ENCODE peak calls at places on chromosomes 3 and 15, in nine cellular contexts. F is Peyer's patch, J is colonic mucosa, O is tibial artery, W is A549, N is K562, Q is IMR-90, R is fibroblast of mammary gland, I is DND-41. S is an unnamed sample.

GRCh38 chr3:468172-468571 is 271.6 kb downstream of the CHL1 start:
- DNase-seq in F (no peak), J (no peak), O (no peak), W (peak), N (no peak), Q (no peak), R (peak), I (no peak), S (peak)

GRCh38 chr3:113174806-113175490 is 36.4 kb upstream of the BOC start:
- DNase-seq in F (no peak), J (no peak), O (no peak), W (no peak), N (no peak), Q (peak), R (peak), I (no peak), S (no peak)

GRCh38 chr3:106635271-106635670 is 742.0 kb upstream of the CCDC54 start:
- DNase-seq in F (no peak), J (no peak), O (no peak), W (no peak), N (no peak), Q (peak), R (peak), I (peak), S (peak)

GRCh38 chr3:170098753-170099152 is 61.0 kb downstream of the GPR160 start:
- DNase-seq in F (no peak), J (no peak), O (no peak), W (no peak), N (no peak), Q (peak), R (no peak), I (no peak), S (no peak)

GRCh38 chr3:129402210-129402609 is 26.2 kb downstream of the EFCAB12 start:
- DNase-seq in F (no peak), J (no peak), O (no peak), W (no peak), N (no peak), Q (no peak), R (no peak), I (no peak), S (no peak)

GRCh38 chr3:112437146-112438022 is 61.9 kb downstream of the BTLA start:
- DNase-seq in F (no peak), J (no peak), O (no peak), W (peak), N (peak), Q (peak), R (peak), I (peak), S (peak)

GRCh38 chr3:17686613-17687012 is 55.8 kb downstream of the TBC1D5 start:
- DNase-seq in F (no peak), J (no peak), O (no peak), W (peak), N (no peak), Q (no peak), R (peak), I (no peak), S (peak)

GRCh38 chr3:66592061-66592875 is 91.4 kb upstream of the LRIG1 start:
- DNase-seq in F (no peak), J (no peak), O (no peak), W (no peak), N (no peak), Q (peak), R (no peak), I (no peak), S (no peak)

GRCh38 chr15:67784856-67785430 is 40.4 kb upstream of the SKOR1 start:
- DNase-seq in F (no peak), J (no peak), O (no peak), W (no peak), N (no peak), Q (no peak), R (no peak), I (no peak), S (peak)

GRCh38 chr3:5499404-5499803 is 311.9 kb downstream of the EDEM1 start:
- DNase-seq in F (no peak), J (no peak), O (no peak), W (no peak), N (no peak), Q (no peak), R (no peak), I (no peak), S (peak)

GRCh38 chr15:88882745-88883144 is 12.6 kb downstream of the HAPLN3 start:
- DNase-seq in F (no peak), J (no peak), O (no peak), W (no peak), N (no peak), Q (peak), R (peak), I (no peak), S (no peak)

GRCh38 chr15:25863067-25863967 is at the start of gene ATP10A:
- DNase-seq in F (no peak), J (no peak), O (peak), W (peak), N (no peak), Q (peak), R (peak), I (no peak), S (no peak)

GRCh38 chr15:41862515-41863116 is 24.0 kb downstream of the PLA2G4B start:
- DNase-seq in F (peak), J (peak), O (no peak), W (no peak), N (no peak), Q (no peak), R (no peak), I (no peak), S (no peak)

GRCh38 chr3:182118081-182118480 is 406.4 kb downstream of the SOX2 start:
- DNase-seq in F (no peak), J (no peak), O (no peak), W (no peak), N (no peak), Q (no peak), R (peak), I (no peak), S (no peak)

GRCh38 chr3:55719508-55719907 is 232.4 kb upstream of the WNT5A start:
- DNase-seq in F (no peak), J (no peak), O (no peak), W (no peak), N (no peak), Q (no peak), R (no peak), I (no peak), S (no peak)

GRCh38 chr3:46284981-46285683 is 42.9 kb downstream of the CCR3 start:
- DNase-seq in F (peak), J (no peak), O (no peak), W (no peak), N (no peak), Q (no peak), R (no peak), I (no peak), S (no peak)

GRCh38 chr15:78638658-78639314 is 2.2 kb downstream of the CHRNB4 start:
- DNase-seq in F (peak), J (peak), O (no peak), W (peak), N (peak), Q (peak), R (peak), I (peak), S (peak)

GRCh38 chr3:122235147-122235546 is 51.7 kb downstream of the CASR start:
- DNase-seq in F (no peak), J (no peak), O (no peak), W (no peak), N (no peak), Q (no peak), R (no peak), I (no peak), S (peak)

GRCh38 chr3:184691397-184692131 is 20.3 kb downstream of the MAGEF1 start:
- DNase-seq in F (no peak), J (no peak), O (no peak), W (no peak), N (no peak), Q (peak), R (no peak), I (no peak), S (no peak)

GRCh38 chr3:14831916-14832430 is 13.2 kb downstream of the FGD5 start:
- DNase-seq in F (no peak), J (no peak), O (no peak), W (no peak), N (no peak), Q (no peak), R (no peak), I (no peak), S (no peak)

GRCh38 chr3:142027713-142028112 is 121.6 kb downstream of the TFDP2 start:
- DNase-seq in F (peak), J (peak), O (no peak), W (peak), N (no peak), Q (no peak), R (peak), I (peak), S (peak)

GRCh38 chr3:179528786-179529185 is 33.9 kb upstream of the ACTL6A start:
- DNase-seq in F (no peak), J (no peak), O (no peak), W (no peak), N (no peak), Q (peak), R (peak), I (no peak), S (no peak)

GRCh38 chr3:48372377-48372770 is 355 bp downstream of the FBXW12 start:
- DNase-seq in F (no peak), J (no peak), O (no peak), W (no peak), N (no peak), Q (no peak), R (no peak), I (no peak), S (no peak)

GRCh38 chr3:30609930-30610701 is 3.7 kb downstream of the TGFBR2 start:
- DNase-seq in F (no peak), J (no peak), O (no peak), W (no peak), N (no peak), Q (no peak), R (no peak), I (no peak), S (no peak)

GRCh38 chr3:123067689-123068226 is 933 bp downstream of the PDIA5 start:
- DNase-seq in F (peak), J (no peak), O (no peak), W (peak), N (peak), Q (no peak), R (no peak), I (no peak), S (peak)

GRCh38 chr3:192331749-192332385 is 395.5 kb downstream of the FGF12 start:
- DNase-seq in F (no peak), J (no peak), O (no peak), W (no peak), N (no peak), Q (no peak), R (no peak), I (no peak), S (no peak)
- H3K4me3 ChIP-seq in F (no peak), J (no peak), O (no peak), W (no peak), N (no peak), Q (no peak), R (no peak), I (no peak), S (no peak)

GRCh38 chr3:43759297-43759782 is 68.6 kb downstream of the ABHD5 start:
- DNase-seq in F (no peak), J (no peak), O (no peak), W (peak), N (peak), Q (peak), R (peak), I (no peak), S (peak)
- TF ChIP-seq CTCF in F (no peak), J (no peak), O (no peak), W (peak), N (peak), Q (peak), R (peak), I (peak), S (peak)

DNA sequence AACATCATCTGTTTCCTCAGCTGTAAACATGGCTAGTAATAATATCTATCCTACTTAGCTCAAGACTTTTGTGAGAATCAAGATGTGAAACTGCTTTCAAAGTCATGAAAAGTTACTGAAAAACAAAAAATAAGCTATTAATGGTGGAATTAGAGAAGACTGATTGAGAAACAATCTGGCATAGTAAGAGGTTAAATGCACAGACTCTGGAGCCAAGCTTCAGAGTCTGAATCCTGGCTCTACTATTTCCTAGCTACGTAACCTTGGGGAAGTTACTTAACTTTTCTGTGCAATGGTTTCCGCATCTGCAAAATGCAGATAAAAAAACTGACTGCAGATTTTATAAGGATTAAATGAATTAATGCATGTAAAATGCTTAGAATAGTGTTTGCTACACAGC is 28.8 kb downstream of the LRRFIP2 start:
- DNase-seq in F (no peak), J (no peak), O (no peak), W (no peak), N (no peak), Q (no peak), R (peak), I (no peak), S (no peak)
- H3K4me3 ChIP-seq in F (no peak), J (no peak), O (no peak), W (no peak), N (no peak), Q (no peak), R (no peak), I (no peak), S (no peak)

GRCh38 chr3:25783661-25784512 is 644 bp upstream of the NGLY1 start:
- DNase-seq in F (no peak), J (peak), O (peak), W (peak), N (no peak), Q (peak), R (peak), I (no peak), S (peak)

GRCh38 chr3:25782636-25782937 is 656 bp downstream of the NGLY1 start:
- DNase-seq in F (no peak), J (no peak), O (no peak), W (no peak), N (no peak), Q (no peak), R (no peak), I (no peak), S (no peak)

GRCh38 chr3:25781145-25781757 is 2.0 kb downstream of the NGLY1 start:
- DNase-seq in F (no peak), J (no peak), O (no peak), W (no peak), N (no peak), Q (no peak), R (no peak), I (no peak), S (no peak)

GRCh38 chr3:25781758-25782594 is 1.3 kb downstream of the NGLY1 start:
- DNase-seq in F (no peak), J (no peak), O (no peak), W (no peak), N (peak), Q (no peak), R (no peak), I (no peak), S (peak)

DNA sequence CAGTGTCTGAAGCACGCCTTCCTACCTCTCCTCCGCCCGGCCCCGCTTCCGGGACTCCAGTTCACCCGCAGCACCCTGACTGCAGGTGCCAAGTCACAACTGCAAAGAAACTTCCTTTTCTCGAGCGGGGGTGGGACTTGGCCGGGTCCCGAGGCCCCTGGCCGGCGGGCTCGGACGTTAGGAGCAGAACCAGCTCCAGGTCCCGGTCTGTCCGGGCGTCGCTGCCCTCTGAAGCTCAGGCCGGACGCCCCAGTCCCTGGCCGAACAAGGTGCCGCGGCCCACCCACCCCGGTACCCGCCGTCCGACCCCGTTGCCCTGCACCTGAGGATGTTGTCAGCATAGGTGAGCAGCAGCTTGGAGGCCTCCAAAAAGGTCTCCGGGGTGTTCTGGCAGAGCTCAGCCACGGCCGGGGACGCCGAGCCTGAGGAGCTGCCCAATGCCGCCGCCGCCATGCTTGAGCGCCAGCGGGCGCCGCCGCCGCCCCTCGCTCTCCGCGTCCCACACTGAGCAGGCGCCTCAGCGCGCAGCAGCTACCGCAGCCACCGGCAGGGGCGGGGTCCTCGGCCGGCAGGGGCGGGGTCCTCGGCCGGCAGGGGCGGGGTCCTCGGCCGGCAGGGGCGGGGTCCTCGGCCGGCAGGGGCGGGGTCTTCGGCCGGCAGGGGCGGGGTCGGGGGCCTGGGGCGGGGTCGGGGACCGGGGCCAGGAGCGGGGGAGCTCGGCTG is at the start of gene NGLY1:
- DNase-seq in F (peak), J (peak), O (peak), W (peak), N (peak), Q (peak), R (peak), I (peak), S (peak)
- TF ChIP-seq CTCF in F (peak), J (no peak), O (peak), W (no peak), N (peak), Q (no peak), R (no peak), I (no peak), S (no peak)

DNA sequence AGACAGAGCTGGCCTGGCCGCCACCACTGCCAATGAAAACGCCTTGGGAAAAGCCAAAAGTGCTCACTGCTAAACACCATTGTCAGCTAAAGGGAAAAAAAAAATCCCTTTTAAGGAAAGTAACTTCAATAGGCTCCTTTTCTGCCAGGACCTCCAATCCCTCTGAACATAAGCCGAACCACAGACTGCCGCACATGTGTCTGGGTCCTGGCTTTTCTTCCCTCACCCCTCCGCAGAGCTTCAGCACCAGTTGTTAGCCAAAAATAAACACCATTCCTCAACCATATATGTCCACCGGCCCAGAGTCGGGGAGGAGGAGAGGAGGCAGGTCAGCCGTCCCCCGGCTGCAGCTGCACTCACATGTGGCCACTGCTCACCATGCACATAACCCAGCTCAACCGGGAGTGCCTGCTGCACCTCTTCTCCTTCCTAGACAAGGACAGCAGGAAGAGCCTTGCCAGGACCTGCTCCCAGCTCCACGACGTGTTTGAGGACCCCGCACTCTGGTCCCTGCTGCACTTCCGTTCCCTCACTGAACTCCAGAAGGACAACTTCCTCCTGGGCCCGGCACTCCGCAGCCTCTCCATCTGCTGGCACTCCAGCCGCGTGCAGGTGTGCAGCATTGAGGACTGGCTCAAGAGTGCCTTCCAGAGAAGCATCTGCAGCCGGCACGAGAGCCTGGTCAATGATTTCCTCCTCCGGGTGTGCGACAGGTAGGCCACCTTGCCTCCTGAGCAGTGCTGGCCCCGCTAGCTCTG is at the start of gene FBXL22:
- DNase-seq in F (no peak), J (peak), O (no peak), W (no peak), N (no peak), Q (peak), R (no peak), I (no peak), S (no peak)
- H3K4me3 ChIP-seq in F (no peak), J (peak), O (peak), W (no peak), N (no peak), Q (no peak), R (no peak), I (no peak), S (no peak)

GRCh38 chr15:66775127-66776105 is 73.4 kb downstream of the SMAD6 start:
- DNase-seq in F (no peak), J (no peak), O (no peak), W (no peak), N (no peak), Q (no peak), R (no peak), I (no peak), S (no peak)

GRCh38 chr15:66777596-66778313 is 75.7 kb downstream of the SMAD6 start:
- DNase-seq in F (no peak), J (no peak), O (no peak), W (no peak), N (no peak), Q (no peak), R (no peak), I (no peak), S (no peak)

GRCh38 chr15:66778716-66779115 is 76.7 kb downstream of the SMAD6 start:
- DNase-seq in F (no peak), J (no peak), O (no peak), W (no peak), N (no peak), Q (no peak), R (no peak), I (no peak), S (no peak)

GRCh38 chr15:66778314-66778665 is 76.3 kb downstream of the SMAD6 start:
- DNase-seq in F (no peak), J (no peak), O (no peak), W (no peak), N (no peak), Q (no peak), R (no peak), I (no peak), S (no peak)

GRCh38 chr15:66777054-66777453 is 75.0 kb downstream of the SMAD6 start:
- DNase-seq in F (no peak), J (no peak), O (no peak), W (no peak), N (no peak), Q (no peak), R (no peak), I (no peak), S (no peak)
- TF ChIP-seq CTCF in F (no peak), J (no peak), O (no peak), W (no peak), N (no peak), Q (no peak), R (no peak), I (no peak), S (no peak)

S was measured in GM12865.